ENCODE peak calls at places on chromosomes 7 and 10, in five cellular contexts. P is IMR-90, M is HepG2, W is A549, H is K562. G is an unnamed sample.

GRCh38 chr7:337567-337951 is 47.6 kb downstream of the FOXL3 start:
- DNase-seq in P (no peak), M (no peak), W (no peak), H (no peak), G (no peak)

GRCh38 chr10:12062754-12063482 is 5.8 kb upstream of the DHTKD1 start:
- DNase-seq in P (no peak), M (no peak), W (no peak), H (no peak), G (no peak)

GRCh38 chr7:45223728-45224630 is 66.4 kb downstream of the RAMP3 start:
- DNase-seq in P (no peak), M (no peak), W (no peak), H (no peak), G (no peak)

GRCh38 chr7:4000139-4000538 is 682.0 kb upstream of the FOXK1 start:
- DNase-seq in P (no peak), M (no peak), W (no peak), H (no peak), G (no peak)

GRCh38 chr7:102912742-102913141 is at the start of gene LRRC17:
- DNase-seq in P (peak), M (no peak), W (no peak), H (no peak), G (peak)

GRCh38 chr10:48701139-48701901 is 16.6 kb downstream of the WDFY4 start:
- DNase-seq in P (no peak), M (no peak), W (no peak), H (no peak), G (no peak)

GRCh38 chr10:8380833-8381491 is 326.5 kb downstream of the GATA3 start:
- DNase-seq in P (no peak), M (no peak), W (no peak), H (no peak), G (no peak)

GRCh38 chr10:86585037-86585725 is 63.6 kb upstream of the WAPL start:
- DNase-seq in P (peak), M (peak), W (peak), H (peak), G (peak)

GRCh38 chr7:141356096-141356495 is 195.1 kb upstream of the AGK start:
- DNase-seq in P (no peak), M (no peak), W (no peak), H (no peak), G (no peak)
- TF ChIP-seq BHLHE40 in P (no peak), M (no peak), W (no peak), H (no peak), G (no peak)

DNA sequence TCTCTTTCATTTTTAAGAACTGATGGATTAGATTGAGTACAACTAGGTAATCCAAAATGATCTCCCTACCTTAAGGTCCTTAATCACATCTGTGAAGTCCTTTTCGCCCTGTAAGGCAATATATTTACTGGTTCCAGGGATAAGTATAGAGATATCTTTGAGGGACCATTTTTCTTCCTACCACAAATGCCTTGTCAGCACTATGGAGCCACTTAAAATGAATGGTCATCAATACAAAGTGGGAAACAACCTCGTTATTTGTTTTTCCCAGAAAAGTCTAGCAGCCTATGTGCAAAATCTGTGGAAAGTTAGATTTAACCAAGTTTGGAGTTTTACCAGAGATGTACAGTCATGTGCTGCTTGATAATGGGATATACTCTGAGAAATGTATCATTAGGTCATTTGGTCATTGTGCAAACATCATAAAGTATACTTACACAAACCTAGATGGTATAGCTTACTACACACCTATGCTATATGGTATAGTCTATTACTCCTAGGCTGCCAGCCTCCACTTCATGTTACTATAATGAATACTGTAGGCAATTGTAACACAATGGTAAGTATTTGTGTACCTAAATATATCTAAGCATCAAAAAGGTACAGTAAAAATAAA is 366.2 kb upstream of the TMEM229A start:
- DNase-seq in P (no peak), M (no peak), W (no peak), H (no peak), G (no peak)
- TF ChIP-seq BHLHE40 in P (no peak), M (no peak), W (no peak), H (no peak), G (no peak)

GRCh38 chr10:10730644-10731043 is 287.0 kb upstream of the CELF2 start:
- DNase-seq in P (no peak), M (no peak), W (no peak), H (no peak), G (no peak)

GRCh38 chr10:10734356-10735064 is 283.2 kb upstream of the CELF2 start:
- DNase-seq in P (no peak), M (no peak), W (no peak), H (no peak), G (no peak)
- TF ChIP-seq BHLHE40 in P (no peak), M (no peak), W (no peak), H (no peak), G (no peak)

GRCh38 chr7:92251181-92251580 is 5.4 kb downstream of the ANKIB1 start:
- DNase-seq in P (no peak), M (no peak), W (no peak), H (no peak), G (no peak)

GRCh38 chr7:92259610-92260247 is 14.0 kb downstream of the ANKIB1 start:
- DNase-seq in P (no peak), M (no peak), W (no peak), H (no peak), G (no peak)

GRCh38 chr7:92253251-92253650 is 7.5 kb downstream of the ANKIB1 start:
- DNase-seq in P (no peak), M (no peak), W (no peak), H (no peak), G (no peak)

GRCh38 chr7:92259062-92259461 is 13.3 kb downstream of the ANKIB1 start:
- DNase-seq in P (no peak), M (no peak), W (no peak), H (no peak), G (no peak)

GRCh38 chr7:92255308-92255707 is 9.5 kb downstream of the ANKIB1 start:
- DNase-seq in P (peak), M (no peak), W (no peak), H (no peak), G (no peak)
- TF ChIP-seq BHLHE40 in P (no peak), M (no peak), W (no peak), H (no peak), G (no peak)